ENCODE peak calls at places on chromosomes 12 and 14, in six cellular contexts. V is A549; J is neural crest cell; U is amygdala; R is stimulated activated CD4-positive, alpha-beta T cell treated with anti-CD3 and anti-CD28 coated beads, Interleukin-12 subunit alpha, Interleukin-12 subunit beta, amount 100 ng/mL, for 48 hours; O is AG04450. S is an unnamed sample.

GRCh38 chr12:50732591-50732990 is 31.3 kb upstream of the ATF1 start:
- DNase-seq in J (no peak), O (peak), V (peak), R (no peak), U (no peak), S (no peak)

GRCh38 chr14:34874386-34875030 is 652 bp downstream of the BAZ1A start:
- DNase-seq in R (peak), V (peak), O (no peak), J (peak), U (peak), S (peak)

GRCh38 chr12:63921157-63921556 is 76.7 kb downstream of the SRGAP1 start:
- DNase-seq in U (no peak), R (no peak), V (no peak), O (no peak), J (no peak), S (no peak)

GRCh38 chr14:43540948-43541347 is 966.1 kb downstream of the FSCB start:
- DNase-seq in R (no peak), U (no peak), J (no peak), V (peak), O (no peak), S (no peak)

GRCh38 chr12:4116251-4117111 is 157.1 kb upstream of the CCND2 start:
- DNase-seq in J (no peak), O (peak), U (no peak), V (no peak), R (no peak), S (no peak)

GRCh38 chr14:67221248-67221981 is 19.8 kb upstream of the PALS1 start:
- DNase-seq in V (peak), J (no peak), O (peak), U (no peak), R (no peak), S (no peak)

GRCh38 chr14:65281991-65282908 is 130.3 kb upstream of the FUT8 start:
- DNase-seq in R (no peak), U (peak), O (no peak), V (no peak), J (peak), S (no peak)

GRCh38 chr12:20220339-20220738 is 148.0 kb upstream of the PDE3A start:
- DNase-seq in J (no peak), R (no peak), U (no peak), V (peak), O (no peak), S (no peak)

GRCh38 chr12:42960087-42960527 is 370.6 kb upstream of the PRICKLE1 start:
- DNase-seq in U (no peak), V (peak), O (no peak), R (no peak), J (no peak), S (no peak)

GRCh38 chr14:46985529-46986137 is 334.1 kb upstream of the RPL10L start:
- DNase-seq in O (no peak), J (no peak), V (no peak), U (no peak), R (no peak), S (no peak)

GRCh38 chr12:58285551-58285950 is 344.2 kb downstream of the ATP23 start:
- DNase-seq in J (no peak), O (no peak), U (no peak), R (no peak), V (no peak), S (no peak)

GRCh38 chr12:100468126-100468525 is 5.5 kb upstream of the NR1H4 start:
- DNase-seq in V (no peak), U (no peak), O (no peak), R (no peak), J (no peak), S (no peak)